ENCODE peak calls at places on chromosomes 12 and 14, in eight cellular contexts. One of them, this sample, is unnamed.

GRCh38 chr14:104276435-104276834 is 138.0 kb downstream of the KIF26A start:
- DNase-seq in neural progenitor cell: no peak
- DNase-seq in HCT116: no peak
- DNase-seq in PC-3: no peak
- DNase-seq in GM23338: no peak
- DNase-seq in hepatocyte: no peak
- DNase-seq in SK-N-SH: no peak
- DNase-seq in MM.1S: no peak
- DNase-seq in this sample: no peak

GRCh38 chr12:5402009-5402408 is 29.9 kb upstream of the NTF3 start:
- DNase-seq in neural progenitor cell: no peak
- DNase-seq in HCT116: no peak
- DNase-seq in PC-3: no peak
- DNase-seq in GM23338: no peak
- DNase-seq in hepatocyte: no peak
- DNase-seq in SK-N-SH: no peak
- DNase-seq in MM.1S: no peak
- DNase-seq in this sample: no peak

GRCh38 chr12:49748306-49748705 is 6.9 kb downstream of the TMBIM6 start:
- DNase-seq in neural progenitor cell: no peak
- DNase-seq in HCT116: no peak
- DNase-seq in PC-3: no peak
- DNase-seq in GM23338: no peak
- DNase-seq in hepatocyte: no peak
- DNase-seq in SK-N-SH: no peak
- DNase-seq in MM.1S: no peak
- DNase-seq in this sample: no peak

GRCh38 chr14:50403433-50403832 is 6.8 kb upstream of the CDKL1 start:
- DNase-seq in neural progenitor cell: peak
- DNase-seq in HCT116: no peak
- DNase-seq in PC-3: no peak
- DNase-seq in GM23338: no peak
- DNase-seq in hepatocyte: no peak
- DNase-seq in SK-N-SH: no peak
- DNase-seq in MM.1S: no peak
- DNase-seq in this sample: no peak

GRCh38 chr12:18135086-18135485 is 45.1 kb upstream of the RERGL start:
- DNase-seq in neural progenitor cell: no peak
- DNase-seq in HCT116: no peak
- DNase-seq in PC-3: no peak
- DNase-seq in GM23338: no peak
- DNase-seq in hepatocyte: no peak
- DNase-seq in SK-N-SH: no peak
- DNase-seq in MM.1S: no peak
- DNase-seq in this sample: no peak

GRCh38 chr12:78146365-78146772 is 315.7 kb downstream of the NAV3 start:
- DNase-seq in neural progenitor cell: peak
- DNase-seq in HCT116: peak
- DNase-seq in PC-3: peak
- DNase-seq in GM23338: peak
- DNase-seq in hepatocyte: peak
- DNase-seq in SK-N-SH: peak
- DNase-seq in MM.1S: peak
- DNase-seq in this sample: peak

GRCh38 chr14:98733536-98733935 is 538.5 kb downstream of the BCL11B start:
- DNase-seq in neural progenitor cell: no peak
- DNase-seq in HCT116: no peak
- DNase-seq in PC-3: no peak
- DNase-seq in GM23338: no peak
- DNase-seq in hepatocyte: no peak
- DNase-seq in SK-N-SH: no peak
- DNase-seq in MM.1S: no peak
- DNase-seq in this sample: no peak

GRCh38 chr12:110281549-110282342 is 699 bp downstream of the ATP2A2 start:
- DNase-seq in neural progenitor cell: no peak
- DNase-seq in HCT116: no peak
- DNase-seq in PC-3: peak
- DNase-seq in GM23338: peak
- DNase-seq in hepatocyte: peak
- DNase-seq in SK-N-SH: peak
- DNase-seq in MM.1S: peak
- DNase-seq in this sample: peak

GRCh38 chr12:49577589-49578315 is 9.8 kb upstream of the MCRS1 start:
- DNase-seq in neural progenitor cell: no peak
- DNase-seq in HCT116: no peak
- DNase-seq in PC-3: no peak
- DNase-seq in GM23338: no peak
- DNase-seq in hepatocyte: no peak
- DNase-seq in SK-N-SH: no peak
- DNase-seq in MM.1S: no peak
- DNase-seq in this sample: no peak

GRCh38 chr14:50972734-50973133 is 28.5 kb upstream of the PYGL start:
- DNase-seq in neural progenitor cell: no peak
- DNase-seq in HCT116: no peak
- DNase-seq in PC-3: no peak
- DNase-seq in GM23338: no peak
- DNase-seq in hepatocyte: no peak
- DNase-seq in SK-N-SH: no peak
- DNase-seq in MM.1S: no peak
- DNase-seq in this sample: no peak

GRCh38 chr14:93764211-93764659 is 24.1 kb downstream of the PRIMA1 start:
- DNase-seq in neural progenitor cell: no peak
- DNase-seq in HCT116: no peak
- DNase-seq in PC-3: peak
- DNase-seq in GM23338: no peak
- DNase-seq in hepatocyte: peak
- DNase-seq in SK-N-SH: peak
- DNase-seq in MM.1S: no peak
- DNase-seq in this sample: no peak

GRCh38 chr12:120037851-120038250 is 48.8 kb downstream of the BICDL1 start:
- DNase-seq in neural progenitor cell: no peak
- DNase-seq in HCT116: no peak
- DNase-seq in PC-3: peak
- DNase-seq in GM23338: no peak
- DNase-seq in hepatocyte: no peak
- DNase-seq in SK-N-SH: no peak
- DNase-seq in MM.1S: no peak
- DNase-seq in this sample: no peak

GRCh38 chr14:104864267-104865068 is 600 bp upstream of the CEP170B start:
- DNase-seq in neural progenitor cell: peak
- DNase-seq in HCT116: peak
- DNase-seq in PC-3: peak
- DNase-seq in GM23338: peak
- DNase-seq in hepatocyte: peak
- DNase-seq in SK-N-SH: no peak
- DNase-seq in MM.1S: no peak
- DNase-seq in this sample: no peak

GRCh38 chr12:1761857-1762256 is 58.5 kb upstream of the LRTM2 start:
- DNase-seq in neural progenitor cell: no peak
- DNase-seq in HCT116: no peak
- DNase-seq in PC-3: no peak
- DNase-seq in GM23338: no peak
- DNase-seq in hepatocyte: no peak
- DNase-seq in SK-N-SH: no peak
- DNase-seq in MM.1S: no peak
- DNase-seq in this sample: no peak

GRCh38 chr12:98572010-98572409 is 21.5 kb upstream of the SLC25A3 start:
- DNase-seq in neural progenitor cell: peak
- DNase-seq in HCT116: no peak
- DNase-seq in PC-3: no peak
- DNase-seq in GM23338: peak
- DNase-seq in hepatocyte: no peak
- DNase-seq in SK-N-SH: no peak
- DNase-seq in MM.1S: no peak
- DNase-seq in this sample: peak

GRCh38 chr12:64039285-64039871 is 182.7 kb downstream of the KICS2 start:
- DNase-seq in neural progenitor cell: peak
- DNase-seq in HCT116: no peak
- DNase-seq in PC-3: no peak
- DNase-seq in GM23338: peak
- DNase-seq in hepatocyte: no peak
- DNase-seq in SK-N-SH: no peak
- DNase-seq in MM.1S: no peak
- DNase-seq in this sample: no peak

GRCh38 chr14:91171291-91171690 is 57.4 kb downstream of the DGLUCY start:
- DNase-seq in neural progenitor cell: no peak
- DNase-seq in HCT116: no peak
- DNase-seq in PC-3: no peak
- DNase-seq in GM23338: no peak
- DNase-seq in hepatocyte: no peak
- DNase-seq in SK-N-SH: peak
- DNase-seq in MM.1S: no peak
- DNase-seq in this sample: no peak

GRCh38 chr12:49622501-49623141 is 740 bp upstream of the PRPF40B start:
- DNase-seq in neural progenitor cell: peak
- DNase-seq in HCT116: no peak
- DNase-seq in PC-3: no peak
- DNase-seq in GM23338: peak
- DNase-seq in hepatocyte: peak
- DNase-seq in SK-N-SH: no peak
- DNase-seq in MM.1S: peak
- DNase-seq in this sample: peak

GRCh38 chr12:71780207-71780822 is 25.7 kb downstream of the RAB21 start:
- DNase-seq in neural progenitor cell: peak
- DNase-seq in HCT116: peak
- DNase-seq in PC-3: peak
- DNase-seq in GM23338: peak
- DNase-seq in hepatocyte: peak
- DNase-seq in SK-N-SH: peak
- DNase-seq in MM.1S: peak
- DNase-seq in this sample: peak

GRCh38 chr14:60773558-60773957 is 39.0 kb downstream of the MNAT1 start:
- DNase-seq in neural progenitor cell: no peak
- DNase-seq in HCT116: no peak
- DNase-seq in PC-3: no peak
- DNase-seq in GM23338: no peak
- DNase-seq in hepatocyte: no peak
- DNase-seq in SK-N-SH: no peak
- DNase-seq in MM.1S: peak
- DNase-seq in this sample: no peak

GRCh38 chr14:60775296-60775695 is 40.7 kb downstream of the MNAT1 start:
- DNase-seq in neural progenitor cell: no peak
- DNase-seq in HCT116: no peak
- DNase-seq in PC-3: peak
- DNase-seq in GM23338: no peak
- DNase-seq in hepatocyte: no peak
- DNase-seq in SK-N-SH: no peak
- DNase-seq in MM.1S: no peak
- DNase-seq in this sample: no peak

GRCh38 chr14:60777856-60778578 is 43.5 kb downstream of the MNAT1 start:
- DNase-seq in neural progenitor cell: no peak
- DNase-seq in HCT116: no peak
- DNase-seq in PC-3: peak
- DNase-seq in GM23338: no peak
- DNase-seq in hepatocyte: no peak
- DNase-seq in SK-N-SH: no peak
- DNase-seq in MM.1S: no peak
- DNase-seq in this sample: no peak
- TF ChIP-seq EZH2phosphoT487 in neural progenitor cell: no peak
- TF ChIP-seq EZH2phosphoT487 in HCT116: no peak
- TF ChIP-seq EZH2phosphoT487 in PC-3: no peak
- TF ChIP-seq EZH2phosphoT487 in GM23338: no peak
- TF ChIP-seq EZH2phosphoT487 in hepatocyte: no peak
- TF ChIP-seq EZH2phosphoT487 in SK-N-SH: no peak
- TF ChIP-seq EZH2phosphoT487 in MM.1S: no peak
- TF ChIP-seq EZH2phosphoT487 in this sample: no peak

DNA sequence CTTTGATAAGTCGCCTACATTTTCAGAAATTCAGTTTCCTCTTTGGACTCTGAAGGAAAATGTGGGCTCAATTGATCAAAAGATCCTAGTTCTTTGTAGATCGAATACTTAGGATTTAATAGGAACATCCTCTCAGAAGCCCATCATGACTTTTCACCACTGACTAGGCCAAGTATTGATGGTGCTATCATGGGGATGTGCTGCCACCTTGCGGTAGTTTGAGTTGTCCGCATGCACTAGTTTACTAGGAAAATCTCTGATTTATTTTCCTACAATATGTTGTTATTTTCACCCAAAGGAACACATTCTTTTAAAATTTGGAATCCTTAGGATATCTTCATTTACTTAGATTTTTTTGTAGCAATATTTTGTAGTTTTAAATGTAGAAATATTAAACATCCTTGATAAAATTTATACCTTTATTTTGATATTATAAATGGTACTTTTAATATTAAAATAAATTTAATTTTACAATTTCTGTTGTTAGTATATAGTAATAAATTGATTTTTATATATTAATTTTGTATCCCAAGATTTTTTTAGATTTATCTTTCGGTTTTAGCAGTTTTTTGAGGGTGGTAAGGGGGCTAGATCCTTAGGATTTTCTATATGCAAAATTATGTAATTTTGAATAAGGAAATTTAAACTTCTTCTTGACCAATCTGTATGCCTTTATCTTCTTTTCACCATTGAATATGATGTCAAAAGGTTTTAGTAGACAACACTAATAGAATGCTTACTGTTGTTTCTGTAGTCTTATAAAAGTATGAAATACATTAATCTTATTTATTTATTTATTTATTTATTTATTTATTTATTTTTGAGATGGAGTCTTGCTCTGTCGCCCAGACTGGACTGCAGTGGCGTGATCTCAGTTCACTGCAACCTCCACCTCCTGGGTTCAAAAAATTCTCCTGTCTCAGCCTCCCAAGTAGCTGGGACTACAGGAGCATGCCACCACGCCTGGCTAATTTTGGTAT is 52.9 kb upstream of the OR9K2 start:
- DNase-seq in neural progenitor cell: peak
- DNase-seq in HCT116: peak
- DNase-seq in PC-3: peak
- DNase-seq in GM23338: peak
- DNase-seq in hepatocyte: peak
- DNase-seq in SK-N-SH: peak
- DNase-seq in MM.1S: peak
- DNase-seq in this sample: peak
- TF ChIP-seq CTCF in neural progenitor cell: peak
- TF ChIP-seq CTCF in HCT116: peak
- TF ChIP-seq CTCF in PC-3: peak
- TF ChIP-seq CTCF in GM23338: peak
- TF ChIP-seq CTCF in hepatocyte: peak
- TF ChIP-seq CTCF in SK-N-SH: peak
- TF ChIP-seq CTCF in MM.1S: peak
- TF ChIP-seq CTCF in this sample: peak

DNA sequence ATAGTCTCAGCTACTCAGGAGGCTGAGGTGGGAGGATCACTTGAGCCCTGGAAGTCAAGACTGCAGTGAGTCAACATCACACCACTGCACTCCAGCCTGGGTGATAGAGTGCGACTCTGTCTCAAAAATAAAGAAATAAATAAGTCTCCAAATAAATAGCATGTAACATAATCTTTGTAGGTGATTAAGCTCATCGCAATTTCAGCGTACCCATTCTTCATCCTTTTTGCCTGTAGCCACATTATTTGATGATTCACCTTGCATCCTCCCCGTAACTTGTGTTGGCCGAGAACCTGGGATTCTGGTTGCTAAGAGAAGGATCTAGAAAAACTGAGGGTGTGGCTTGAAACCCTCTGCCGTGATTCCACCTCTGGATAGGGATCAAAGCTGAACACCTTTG is 115.1 kb downstream of the GALC start:
- DNase-seq in neural progenitor cell: no peak
- DNase-seq in HCT116: no peak
- DNase-seq in PC-3: peak
- DNase-seq in GM23338: no peak
- DNase-seq in hepatocyte: no peak
- DNase-seq in SK-N-SH: no peak
- DNase-seq in MM.1S: no peak
- DNase-seq in this sample: no peak
- TF ChIP-seq EZH2phosphoT487 in neural progenitor cell: no peak
- TF ChIP-seq EZH2phosphoT487 in HCT116: no peak
- TF ChIP-seq EZH2phosphoT487 in PC-3: no peak
- TF ChIP-seq EZH2phosphoT487 in GM23338: no peak
- TF ChIP-seq EZH2phosphoT487 in hepatocyte: no peak
- TF ChIP-seq EZH2phosphoT487 in SK-N-SH: no peak
- TF ChIP-seq EZH2phosphoT487 in MM.1S: no peak
- TF ChIP-seq EZH2phosphoT487 in this sample: no peak

GRCh38 chr12:11171145-11171952 is at the start of gene SMIM10L1:
- DNase-seq in neural progenitor cell: peak
- DNase-seq in HCT116: peak
- DNase-seq in PC-3: peak
- DNase-seq in GM23338: peak
- DNase-seq in hepatocyte: peak
- DNase-seq in SK-N-SH: peak
- DNase-seq in MM.1S: peak
- DNase-seq in this sample: peak
- TF ChIP-seq CTCF in neural progenitor cell: no peak
- TF ChIP-seq CTCF in HCT116: no peak
- TF ChIP-seq CTCF in PC-3: no peak
- TF ChIP-seq CTCF in GM23338: no peak
- TF ChIP-seq CTCF in hepatocyte: no peak
- TF ChIP-seq CTCF in SK-N-SH: peak
- TF ChIP-seq CTCF in MM.1S: peak
- TF ChIP-seq CTCF in this sample: no peak

This sample was measured in OCI-LY7.